ENCODE peak calls at places on chromosomes 12 and 14, in five cellular contexts. V is neuronal stem cell, N is H9, F is H1, T is mesenchymal stem cell. C is an unnamed sample.
A peak's percentile ranks its signal among the peaks of the same experiment; 100 is the strongest.

GRCh38 chr12:26195250-26195640 is at the start of gene SSPN:
- DNase-seq in N (peak; percentile 67), F (no peak), T (peak; percentile 44), V (peak; percentile 12), C (peak; percentile 20)

GRCh38 chr12:76144253-76144564 is 59.7 kb upstream of the NAP1L1 start:
- DNase-seq in V (no peak), F (no peak), N (no peak), T (peak; percentile 60), C (no peak)

GRCh38 chr12:96196781-96197180 is 2.6 kb downstream of the ELK3 start:
- DNase-seq in V (no peak), T (peak; percentile 58), F (no peak), N (no peak), C (no peak)

GRCh38 chr14:37594238-37594915 is 672 bp downstream of the FOXA1 start:
- DNase-seq in T (peak; percentile 86), F (no peak), N (peak; percentile 74), V (peak; percentile 92), C (peak; percentile 42)

GRCh38 chr12:34106172-34106571 is 83.9 kb downstream of the ALG10 start:
- DNase-seq in V (no peak), T (no peak), N (no peak), F (no peak), C (no peak)

GRCh38 chr14:59520224-59520623 is 35.9 kb downstream of the JKAMP start:
- DNase-seq in F (no peak), V (no peak), N (no peak), T (no peak), C (no peak)

GRCh38 chr12:79124385-79124784 is 259.8 kb downstream of the SYT1 start:
- DNase-seq in V (no peak), F (no peak), N (no peak), T (no peak), C (no peak)

GRCh38 chr12:79775355-79776073 is 84.8 kb upstream of the PAWR start:
- DNase-seq in V (no peak), F (no peak), N (no peak), T (peak; percentile 7), C (no peak)

GRCh38 chr14:36498938-36499337 is 21.1 kb downstream of the NKX2-1 start:
- DNase-seq in T (no peak), F (no peak), N (no peak), V (no peak), C (no peak)

GRCh38 chr14:61395115-61395725 is 73.8 kb downstream of the PRKCH start:
- DNase-seq in F (no peak), V (no peak), T (no peak), N (no peak), C (no peak)

GRCh38 chr12:130971871-130972588 is 18.3 kb downstream of the ADGRD1 start:
- DNase-seq in N (no peak), T (no peak), V (no peak), F (no peak), C (no peak)

GRCh38 chr12:111841236-111841749 is 735 bp upstream of the MAPKAPK5 start:
- DNase-seq in F (no peak), N (no peak), V (no peak), T (no peak), C (no peak)

GRCh38 chr12:57049890-57050289 is at the start of gene MYO1A:
- DNase-seq in V (peak; percentile 17), T (peak; percentile 24), N (no peak), F (no peak), C (peak; percentile 21)

GRCh38 chr14:87067061-87067460 is 925.9 kb downstream of the GALC start:
- DNase-seq in T (no peak), V (no peak), N (no peak), F (no peak), C (no peak)

GRCh38 chr12:103745962-103746361 is 95.1 kb downstream of the NT5DC3 start:
- DNase-seq in F (no peak), N (peak; percentile 83), T (no peak), V (no peak), C (no peak)

GRCh38 chr12:68140576-68140975 is 19.0 kb downstream of the IFNG start:
- DNase-seq in V (no peak), F (no peak), N (no peak), T (no peak), C (no peak)

GRCh38 chr14:39666386-39666785 is 234.2 kb upstream of the FBXO33 start:
- DNase-seq in V (no peak), T (no peak), F (no peak), N (no peak), C (no peak)

GRCh38 chr12:131702573-131702877 is 8.4 kb upstream of the SFSWAP start:
- DNase-seq in V (no peak), F (no peak), T (no peak), N (no peak), C (no peak)

GRCh38 chr14:85531141-85531593 is 1.2 kb downstream of the FLRT2 start:
- DNase-seq in T (peak; percentile 91), V (peak; percentile 42), N (peak; percentile 75), F (no peak), C (no peak)

GRCh38 chr14:90644882-90645281 is 171.3 kb downstream of the TTC7B start:
- DNase-seq in F (no peak), V (no peak), N (no peak), T (peak; percentile 55), C (peak; percentile 13)

GRCh38 chr12:106564678-106565329 is 18.0 kb upstream of the RFX4 start:
- DNase-seq in F (no peak), T (no peak), N (no peak), V (no peak), C (peak; percentile 16)

GRCh38 chr14:37595809-37596595 is 573 bp downstream of the TTC6 start:
- DNase-seq in V (peak; percentile 46), T (peak; percentile 70), N (peak; percentile 75), F (no peak), C (peak; percentile 31)

GRCh38 chr14:45284802-45285201 is 31.8 kb upstream of the MIS18BP1 start:
- DNase-seq in V (no peak), T (no peak), N (no peak), F (no peak), C (no peak)

GRCh38 chr12:13982010-13982409 is 608 bp upstream of the GRIN2B start:
- DNase-seq in N (peak; percentile 87), F (no peak), V (peak; percentile 56), T (no peak), C (no peak)

GRCh38 chr12:54448344-54448743 is 25.1 kb downstream of the GTSF1 start:
- DNase-seq in F (no peak), V (no peak), N (no peak), T (no peak), C (no peak)

GRCh38 chr14:34678735-34679134 is 35.7 kb downstream of the CFL2 start:
- DNase-seq in F (no peak), N (no peak), T (no peak), V (no peak), C (no peak)

GRCh38 chr14:34684578-34684977 is 29.8 kb downstream of the CFL2 start:
- DNase-seq in V (no peak), T (peak; percentile 62), N (no peak), F (no peak), C (no peak)

GRCh38 chr14:34685819-34686428 is 28.5 kb downstream of the CFL2 start:
- DNase-seq in T (peak; percentile 33), V (no peak), N (no peak), F (no peak), C (no peak)

GRCh38 chr14:34680806-34681479 is 33.5 kb downstream of the CFL2 start:
- DNase-seq in N (no peak), V (no peak), T (no peak), F (no peak), C (no peak)

GRCh38 chr14:34682787-34683321 is 31.5 kb downstream of the CFL2 start:
- DNase-seq in T (peak; percentile 24), N (no peak), F (no peak), V (no peak), C (no peak)
- H2AK5ac ChIP-seq in T (no peak overlapping the region), N (no peak overlapping the region), F (no peak overlapping the region), V (no peak overlapping the region), C (no peak overlapping the region)

GRCh38 chr14:72699433-72699832 is 194.5 kb downstream of the DPF3 start:
- DNase-seq in T (no peak), F (no peak), V (no peak), N (no peak), C (no peak)

GRCh38 chr14:72700338-72701231 is 193.3 kb downstream of the DPF3 start:
- DNase-seq in V (no peak), T (no peak), N (no peak), F (no peak), C (no peak)

GRCh38 chr14:72701610-72702009 is 192.3 kb downstream of the DPF3 start:
- DNase-seq in N (no peak), F (no peak), V (no peak), T (no peak), C (no peak)

GRCh38 chr14:72701232-72701555 is 192.7 kb downstream of the DPF3 start:
- DNase-seq in T (no peak), V (no peak), N (no peak), F (no peak), C (no peak)

GRCh38 chr14:72699852-72700257 is 194.0 kb downstream of the DPF3 start:
- DNase-seq in N (no peak), V (no peak), F (no peak), T (peak; percentile 70), C (no peak)
- H2BK5ac ChIP-seq in N (no peak overlapping the region), V (no peak overlapping the region), F (no peak overlapping the region), T (no peak overlapping the region), C (no peak overlapping the region)

GRCh38 chr14:94707494-94707893 is 62.4 kb downstream of the GSC start:
- DNase-seq in N (peak; percentile 91), V (no peak), T (no peak), F (peak; percentile 54), C (no peak)
- H2BK12ac ChIP-seq in N (no peak overlapping the region), V (no peak overlapping the region), T (no peak overlapping the region), F (no peak overlapping the region), C (no peak overlapping the region)

GRCh38 chr12:47905313-47905730 is 528 bp upstream of the VDR start:
- DNase-seq in V (no peak), F (peak; percentile 61), N (peak; percentile 95), T (peak; percentile 52), C (no peak)

GRCh38 chr12:47902131-47902639 is 2.6 kb downstream of the VDR start:
- DNase-seq in N (no peak), V (no peak), T (no peak), F (no peak), C (no peak)

GRCh38 chr12:47904647-47905312 is at the start of gene VDR:
- DNase-seq in V (peak; percentile 60), F (peak; percentile 54), N (peak; percentile 99), T (peak; percentile 79), C (peak; percentile 76)

GRCh38 chr12:47903151-47903611 is 1.6 kb downstream of the VDR start:
- DNase-seq in N (no peak), V (no peak), T (peak; percentile 64), F (no peak), C (peak; percentile 39)

DNA sequence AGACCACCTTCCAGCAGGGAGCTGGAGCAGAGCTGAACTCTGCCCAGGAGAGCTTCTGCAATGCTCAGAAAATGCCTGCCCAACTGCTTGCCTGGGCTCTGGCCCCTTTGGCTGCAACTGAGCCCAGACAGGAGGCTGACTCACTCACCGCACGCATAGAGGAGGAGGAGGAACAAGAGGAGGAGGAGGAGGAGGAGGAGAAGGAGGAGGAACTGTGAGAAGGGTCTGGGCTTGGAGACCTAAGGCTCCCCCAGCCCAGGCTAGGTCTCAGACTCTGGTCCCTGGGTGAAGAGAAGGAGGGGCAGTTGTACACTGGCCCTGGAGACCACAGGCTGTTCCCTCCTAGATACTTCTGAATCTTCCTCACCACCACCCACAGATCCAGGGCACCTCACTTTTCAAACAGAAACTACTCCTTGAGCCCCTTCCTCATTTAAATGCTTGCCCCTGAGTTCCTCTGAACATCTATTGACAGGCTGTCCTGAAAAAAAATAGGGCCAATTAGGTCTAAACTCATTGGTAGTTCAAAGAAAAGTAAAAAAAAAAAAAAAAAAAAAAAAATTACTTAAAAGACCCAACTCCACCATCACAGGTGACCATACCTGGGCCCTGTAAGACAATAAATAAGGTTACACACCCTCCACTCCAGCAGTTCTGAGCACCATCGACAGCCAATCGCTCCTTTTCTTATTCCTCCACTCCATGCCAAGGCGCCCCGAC is 707 bp downstream of the VDR start:
- DNase-seq in F (no peak), N (peak; percentile 53), V (no peak), T (peak; percentile 90), C (peak; percentile 36)
- H2AK5ac ChIP-seq in F (no peak overlapping the region), N (no peak overlapping the region), V (peak overlapping the region; percentile 66), T (no peak overlapping the region), C (no peak overlapping the region)